ENCODE peak calls at places on chromosomes 2 and 18, in six cellular contexts. S is CD8-positive, alpha-beta T cell; R is stimulated activated CD8-positive, alpha-beta memory T cell treated with anti-CD3 and anti-CD28 coated beads, Interleukin-7, amount 100 ng/mL, for 24 hours; X is HT-29; Z is effector memory CD4-positive, alpha-beta T cell; U is activated CD4-positive, CD25-positive, alpha-beta regulatory T cell treated with anti-CD3 and anti-CD28 coated beads, Interleukin-2, amount 50 U/mL, for 72 hours. N is an unnamed sample.

GRCh38 chr2:27494284-27494943 is 586 bp downstream of the FNDC4 start:
- DNase-seq in X (no peak), Z (no peak), S (no peak), U (no peak), R (no peak), N (no peak)

GRCh38 chr2:240986787-240987411 is 11.5 kb upstream of the SNED1 start:
- DNase-seq in X (no peak), Z (no peak), U (no peak), S (no peak), R (no peak), N (no peak)

GRCh38 chr2:239443102-239443620 is 42.3 kb upstream of the HDAC4 start:
- DNase-seq in S (no peak), U (no peak), Z (no peak), R (no peak), X (no peak), N (no peak)

GRCh38 chr2:108870069-108870644 is 83.6 kb downstream of the CCDC138 start:
- DNase-seq in X (no peak), U (no peak), Z (no peak), S (no peak), R (no peak), N (no peak)

GRCh38 chr2:239192456-239192855 is 208.4 kb downstream of the HDAC4 start:
- DNase-seq in X (no peak), Z (no peak), S (no peak), U (no peak), R (no peak), N (no peak)

GRCh38 chr2:219798430-219798829 is 171.0 kb downstream of the SLC4A3 start:
- DNase-seq in S (no peak), Z (no peak), U (no peak), X (no peak), R (no peak), N (no peak)

GRCh38 chr2:238082151-238082550 is 18.0 kb upstream of the ESPNL start:
- DNase-seq in S (no peak), U (no peak), X (no peak), R (no peak), Z (no peak), N (no peak)

GRCh38 chr18:55220523-55220922 is 261.3 kb upstream of the CCDC68 start:
- DNase-seq in Z (no peak), U (no peak), X (no peak), R (no peak), S (no peak), N (no peak)

GRCh38 chr2:19900536-19901200 is 1.1 kb downstream of the TTC32 start:
- DNase-seq in X (peak), U (no peak), Z (no peak), R (no peak), S (peak), N (peak)

GRCh38 chr2:127404466-127405251 is 13.6 kb upstream of the PROC start:
- DNase-seq in U (no peak), X (no peak), R (no peak), Z (no peak), S (no peak), N (no peak)

GRCh38 chr2:127508025-127508620 is 18.2 kb downstream of the IWS1 start:
- DNase-seq in R (no peak), S (no peak), U (no peak), Z (no peak), X (no peak), N (no peak)

GRCh38 chr2:18599509-18600254 is 10.3 kb upstream of the NT5C1B start:
- DNase-seq in U (no peak), X (no peak), Z (no peak), R (no peak), S (no peak), N (no peak)

GRCh38 chr2:206144383-206144782 is 14.9 kb downstream of the NDUFS1 start:
- DNase-seq in R (no peak), Z (no peak), S (no peak), U (no peak), X (no peak), N (no peak)

GRCh38 chr2:7517122-7517487 is 599.9 kb downstream of the RNF144A start:
- DNase-seq in R (no peak), Z (no peak), X (no peak), U (no peak), S (peak), N (no peak)

GRCh38 chr2:233240897-233241296 is 10.6 kb upstream of the ATG16L1 start:
- DNase-seq in U (no peak), S (no peak), Z (no peak), X (peak), R (no peak), N (no peak)

GRCh38 chr2:12856934-12857660 is 140.4 kb downstream of the TRIB2 start:
- DNase-seq in Z (no peak), R (no peak), S (peak), X (no peak), U (no peak), N (peak)

GRCh38 chr18:69885841-69886531 is 61.7 kb downstream of the CD226 start:
- DNase-seq in R (no peak), S (no peak), X (no peak), Z (no peak), U (no peak), N (no peak)

GRCh38 chr2:71700041-71700879 is 246.9 kb downstream of the DYSF start:
- DNase-seq in X (no peak), R (no peak), Z (no peak), U (no peak), S (no peak), N (no peak)

GRCh38 chr18:32424696-32425095 is 46.0 kb downstream of the GAREM1 start:
- DNase-seq in S (no peak), U (no peak), R (no peak), Z (no peak), X (no peak), N (no peak)

GRCh38 chr2:154713605-154714004 is 15.1 kb downstream of the KCNJ3 start:
- DNase-seq in U (no peak), R (no peak), Z (no peak), X (no peak), S (no peak), N (no peak)

GRCh38 chr2:88658890-88659881 is 31.9 kb upstream of the EIF2AK3 start:
- DNase-seq in U (no peak), R (no peak), X (no peak), Z (no peak), S (no peak), N (peak)

GRCh38 chr2:230893338-230893737 is 28.6 kb downstream of the ITM2C start:
- DNase-seq in X (no peak), Z (no peak), R (no peak), S (no peak), U (no peak), N (no peak)

GRCh38 chr2:24083567-24084385 is 858 bp downstream of the TP53I3 start:
- DNase-seq in X (peak), Z (peak), R (peak), S (no peak), U (no peak), N (peak)

GRCh38 chr2:197229509-197230458 is 80.8 kb downstream of the ANKRD44 start:
- DNase-seq in R (no peak), S (no peak), X (no peak), Z (no peak), U (no peak), N (no peak)

N was measured in LoVo.